ENCODE peak calls at places on chromosomes 7 and 10, in six cellular contexts. C is endothelial cell of umbilical vein, D is A549, Q is GM12878, F is K562, E is HepG2. P is an unnamed sample.
A peak's percentile ranks its signal among the peaks of the same experiment; 100 is the strongest.

GRCh38 chr7:150631866-150632864 is at the start of gene GIMAP6:
- DNase-seq in Q (peak; percentile 51), C (peak; percentile 74), E (no peak), D (no peak), F (no peak), P (peak; percentile 85)

GRCh38 chr7:85733163-85733915 is 546.5 kb upstream of the SEMA3D start:
- DNase-seq in D (peak; percentile 36), E (no peak), Q (no peak), C (no peak), F (no peak), P (no peak)

GRCh38 chr7:94584113-94584512 is 71.8 kb downstream of the SGCE start:
- DNase-seq in F (no peak), D (no peak), E (peak; percentile 38), Q (no peak), C (no peak), P (no peak)

GRCh38 chr10:3935933-3936359 is 150.9 kb upstream of the KLF6 start:
- DNase-seq in Q (no peak), D (no peak), F (no peak), C (peak; percentile 98), E (no peak), P (no peak)

GRCh38 chr10:77756319-77757232 is 119.0 kb upstream of the KCNMA1 start:
- DNase-seq in C (peak; percentile 78), Q (no peak), D (peak; percentile 68), E (peak; percentile 59), F (peak; percentile 80), P (peak; percentile 74)

GRCh38 chr7:123580406-123581161 is 21.0 kb upstream of the ASB15 start:
- DNase-seq in Q (no peak), E (peak; percentile 46), D (peak; percentile 53), C (peak; percentile 61), F (peak; percentile 78), P (peak; percentile 55)

GRCh38 chr10:126350216-126350992 is 37.9 kb downstream of the ADAM12 start:
- DNase-seq in E (no peak), F (no peak), Q (no peak), D (peak; percentile 55), C (peak; percentile 2), P (no peak)

GRCh38 chr7:142854505-142855400 is at the start of gene EPHB6:
- DNase-seq in C (no peak), F (peak; percentile 91), E (no peak), Q (no peak), D (peak; percentile 32), P (peak; percentile 89)

GRCh38 chr10:22765660-22766547 is 51.5 kb upstream of the PIP4K2A start:
- DNase-seq in C (no peak), F (no peak), E (no peak), D (no peak), Q (peak; percentile 80), P (no peak)

GRCh38 chr10:84329094-84329611 is 764 bp downstream of the CCSER2 start:
- DNase-seq in Q (no peak), E (peak; percentile 47), C (peak; percentile 62), F (peak; percentile 74), D (peak; percentile 47), P (peak; percentile 41)

GRCh38 chr10:43822509-43823236 is 174.0 kb upstream of the ZNF32 start:
- DNase-seq in D (no peak), C (no peak), Q (no peak), E (no peak), F (no peak), P (no peak)

GRCh38 chr7:151759591-151760042 is 117.3 kb downstream of the PRKAG2 start:
- DNase-seq in E (peak; percentile 56), C (peak; percentile 60), Q (no peak), D (peak; percentile 71), F (peak; percentile 77), P (peak; percentile 74)

GRCh38 chr7:1659696-1660095 is 10.4 kb upstream of the ELFN1 start:
- DNase-seq in D (no peak), C (no peak), F (no peak), E (no peak), Q (no peak), P (no peak)

GRCh38 chr7:27095050-27095896 is 527 bp downstream of the HOXA1 start:
- DNase-seq in Q (no peak), E (no peak), F (no peak), C (no peak), D (no peak), P (peak; percentile 77)

GRCh38 chr7:158362912-158363905 is 224.4 kb downstream of the PTPRN2 start:
- DNase-seq in F (peak; percentile 44), Q (no peak), D (no peak), E (no peak), C (no peak), P (peak; percentile 47)

GRCh38 chr10:86684305-86684704 is 16.0 kb downstream of the LDB3 start:
- DNase-seq in D (no peak), F (peak; percentile 35), C (no peak), E (no peak), Q (no peak), P (peak; percentile 51)

GRCh38 chr10:112314822-112315474 is 31.7 kb downstream of the TECTB start:
- DNase-seq in Q (no peak), C (peak; percentile 68), D (peak; percentile 70), F (peak; percentile 74), E (peak; percentile 64), P (peak; percentile 75)

GRCh38 chr7:100247152-100247757 is 27.5 kb downstream of the PVRIG start:
- DNase-seq in Q (no peak), C (peak; percentile 3), E (peak; percentile 90), F (peak; percentile 77), D (peak; percentile 97), P (peak; percentile 44)

GRCh38 chr7:92485267-92485892 is 7.6 kb upstream of the ERVW-1 start:
- DNase-seq in F (no peak), E (no peak), Q (no peak), D (no peak), C (no peak), P (no peak)

GRCh38 chr10:21993360-21994001 is 10.0 kb downstream of the DNAJC1 start:
- DNase-seq in Q (no peak), C (peak; percentile 41), F (no peak), E (no peak), D (peak; percentile 41), P (peak; percentile 47)

GRCh38 chr10:4883079-4883739 is 57.2 kb downstream of the AKR1E2 start:
- DNase-seq in F (peak; percentile 89), D (peak; percentile 26), Q (no peak), C (no peak), E (peak; percentile 15), P (no peak)

GRCh38 chr10:48294431-48294830 is 12.0 kb upstream of the MAPK8 start:
- DNase-seq in D (no peak), F (no peak), C (no peak), Q (no peak), E (no peak), P (no peak)

GRCh38 chr10:13099666-13100348 is at the start of gene OPTN:
- DNase-seq in Q (peak; percentile 54), F (peak; percentile 78), E (peak; percentile 72), D (peak; percentile 87), C (peak; percentile 88), P (peak; percentile 56)

GRCh38 chr10:110870823-110871235 is 899 bp upstream of the PDCD4 start:
- DNase-seq in C (peak; percentile 1), D (no peak), F (peak; percentile 45), E (no peak), Q (no peak), P (peak; percentile 62)

GRCh38 chr7:101804642-101805401 is 12.6 kb upstream of the CUX1 start:
- DNase-seq in Q (no peak), D (peak; percentile 29), C (no peak), E (no peak), F (peak; percentile 37), P (no peak)
- TF ChIP-seq CTCF in Q (peak; percentile 26), D (no peak), C (peak; percentile 4), E (peak; percentile 26), F (peak; percentile 37), P (peak; percentile 38)

DNA sequence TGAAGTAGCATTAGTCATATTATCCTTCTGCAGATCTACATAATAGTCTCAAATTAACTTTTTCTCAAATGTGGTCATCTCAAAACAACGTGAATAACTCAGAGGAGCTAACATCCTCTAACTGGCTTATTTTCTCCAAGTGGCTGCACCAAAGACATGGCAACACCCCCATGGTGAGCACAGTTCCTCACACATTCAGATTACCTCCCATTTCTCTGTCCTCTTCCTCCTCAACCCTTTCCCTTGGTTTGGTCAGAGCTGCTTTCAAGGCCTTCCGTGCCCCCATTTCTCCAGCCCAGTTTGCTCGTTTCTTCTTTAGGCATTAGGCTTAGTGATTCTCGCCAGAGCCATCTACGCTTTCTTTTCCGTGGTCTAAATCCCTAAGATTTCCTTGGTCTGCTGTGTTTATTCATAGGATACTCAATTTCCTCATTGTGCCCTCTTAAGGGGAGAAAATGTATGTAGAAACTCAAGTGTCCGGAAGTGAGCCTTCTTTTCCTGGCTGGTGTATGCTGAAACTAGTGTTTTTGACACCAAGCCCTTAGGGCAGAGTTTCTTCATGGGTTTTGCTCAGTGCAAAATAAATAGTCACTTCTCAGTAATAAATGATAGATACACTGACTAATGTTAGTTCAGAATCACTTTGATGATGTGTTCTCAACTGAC is 2.6 kb downstream of the MET start:
- DNase-seq in C (peak; percentile 64), D (peak; percentile 56), E (no peak), Q (no peak), F (no peak), P (no peak)
- H3K4me3 ChIP-seq in C (peak overlapping the region; percentile 24), D (peak overlapping the region; percentile 94), E (peak overlapping the region; percentile 24), Q (no peak overlapping the region), F (no peak overlapping the region), P (no peak overlapping the region)

DNA sequence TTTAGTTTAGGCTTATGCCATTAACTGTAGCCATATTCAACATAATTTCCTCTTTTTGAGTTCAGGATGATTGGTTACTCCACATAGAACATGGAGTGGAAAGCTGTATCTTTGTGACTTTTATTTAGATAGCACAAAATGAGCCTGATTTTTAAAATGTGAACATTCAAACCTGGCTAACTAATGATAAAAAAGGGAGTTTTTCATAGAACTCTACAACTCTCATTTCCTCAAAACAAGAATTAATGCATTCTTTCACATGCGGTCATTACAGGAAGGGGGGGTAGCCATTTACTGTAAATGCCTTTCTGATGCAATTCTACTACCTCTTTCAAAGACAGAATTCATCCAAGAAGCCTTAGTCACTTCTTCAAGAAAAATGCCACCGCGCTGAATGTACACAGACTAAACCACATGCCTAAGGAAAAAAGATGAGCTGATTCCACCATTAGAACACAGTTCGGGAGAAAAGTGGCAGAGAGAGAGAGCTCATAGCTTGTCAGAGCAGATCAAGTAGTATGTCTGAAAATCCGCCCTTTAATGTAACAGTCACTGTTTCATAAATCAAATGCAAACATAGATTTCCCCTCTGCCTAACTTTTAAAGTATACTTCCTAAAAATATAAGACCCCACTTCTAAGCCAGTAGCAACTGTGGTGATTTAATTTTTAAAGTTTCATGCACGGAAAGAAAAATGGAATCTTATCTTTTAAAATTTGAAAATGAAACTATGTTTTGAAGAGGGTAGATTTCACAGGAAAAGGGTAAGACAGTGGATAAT is 226.4 kb upstream of the KLF14 start:
- DNase-seq in F (peak; percentile 59), C (peak; percentile 68), D (peak; percentile 89), Q (peak; percentile 73), E (no peak), P (peak; percentile 94)
- TF ChIP-seq MYC in F (no peak), C (no peak), D (peak; percentile 69), Q (no peak), E (no peak), P (peak; percentile 83)

DNA sequence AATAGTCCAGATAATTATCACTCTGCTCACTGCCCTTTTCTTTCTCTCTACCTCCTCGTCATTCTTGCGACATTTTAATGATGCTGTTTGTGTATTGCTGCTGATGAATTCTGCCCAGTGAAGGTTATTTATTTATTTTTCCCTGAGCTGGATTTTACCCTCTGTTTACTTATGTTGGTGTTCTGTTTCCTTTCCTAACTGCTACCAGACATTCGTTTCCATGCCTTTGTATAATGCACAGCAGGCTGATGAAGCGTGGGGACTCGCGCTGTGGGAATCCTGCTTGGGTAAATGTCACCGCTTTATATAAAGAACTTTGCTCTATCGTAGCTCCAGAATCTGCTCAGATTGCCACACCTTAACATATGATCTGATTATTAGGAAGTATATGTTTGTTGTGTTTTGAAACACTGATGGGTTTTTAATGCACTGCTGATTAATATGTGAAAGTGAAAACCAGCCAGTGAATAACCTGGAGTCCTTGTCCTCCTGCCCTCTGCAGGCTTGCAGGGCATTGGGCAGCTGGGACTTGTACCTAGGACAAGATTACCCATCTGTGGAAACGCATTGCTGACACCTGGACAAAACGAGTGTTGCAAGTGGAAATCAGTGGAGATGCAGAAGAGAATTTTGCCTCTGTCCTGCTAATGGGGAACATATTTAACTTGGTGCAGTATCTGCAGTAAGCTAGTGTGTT is 291.5 kb downstream of the SDK1 start:
- DNase-seq in D (no peak), C (no peak), E (peak; percentile 13), F (no peak), Q (no peak), P (no peak)
- TF ChIP-seq CTCF in D (no peak), C (no peak), E (no peak), F (no peak), Q (no peak), P (no peak)